ENCODE peak calls at places on chromosomes 16 and 17, in six cellular contexts. B, M, T, J, L and U are unnamed samples.

GRCh38 chr16:53872248-53873221 is 168.6 kb downstream of the FTO start:
- DNase-seq in B (peak), M (no peak), T (no peak), J (peak), L (no peak), U (no peak)

GRCh38 chr17:83194189-83194565 is 114.8 kb downstream of the METRNL start:
- DNase-seq in B (no peak), M (no peak), T (no peak), J (no peak), L (no peak), U (no peak)

GRCh38 chr16:49484454-49484853 is 110.8 kb downstream of the C16orf78 start:
- DNase-seq in B (peak), M (no peak), T (no peak), J (no peak), L (no peak), U (no peak)

GRCh38 chr17:59762022-59762825 is 54.8 kb downstream of the VMP1 start:
- DNase-seq in B (no peak), M (no peak), T (peak), J (no peak), L (no peak), U (no peak)

GRCh38 chr16:720507-720989 is 398 bp upstream of the ANTKMT start:
- DNase-seq in B (peak), M (peak), T (peak), J (no peak), L (peak), U (peak)

GRCh38 chr17:11814655-11815262 is 182.5 kb downstream of the ZNF18 start:
- DNase-seq in B (no peak), M (no peak), T (no peak), J (no peak), L (no peak), U (no peak)

GRCh38 chr16:56355221-56355620 is 70.1 kb downstream of the AMFR start:
- DNase-seq in B (no peak), M (no peak), T (no peak), J (no peak), L (no peak), U (no peak)

GRCh38 chr16:88382491-88383400 is at the start of gene ZNF469:
- DNase-seq in B (no peak), M (no peak), T (peak), J (no peak), L (no peak), U (peak)

GRCh38 chr17:42118545-42118944 is 2.6 kb downstream of the KAT2A start:
- DNase-seq in B (no peak), M (no peak), T (no peak), J (no peak), L (peak), U (no peak)

GRCh38 chr17:71655542-71655941 is 465.3 kb upstream of the SOX9 start:
- DNase-seq in B (no peak), M (no peak), T (no peak), J (no peak), L (no peak), U (no peak)

GRCh38 chr17:49932131-49932723 is 36.8 kb upstream of the DLX4 start:
- DNase-seq in B (no peak), M (no peak), T (no peak), J (no peak), L (no peak), U (no peak)

GRCh38 chr17:14303343-14304221 is 2.7 kb downstream of the HS3ST3B1 start:
- DNase-seq in B (no peak), M (no peak), T (no peak), J (no peak), L (no peak), U (no peak)

GRCh38 chr16:90035902-90036301 is 16.6 kb upstream of the DBNDD1 start:
- DNase-seq in B (no peak), M (no peak), T (no peak), J (no peak), L (no peak), U (no peak)

GRCh38 chr16:26642047-26642664 is 424.6 kb upstream of the C16orf82 start:
- DNase-seq in B (no peak), M (no peak), T (no peak), J (no peak), L (no peak), U (no peak)

GRCh38 chr17:13759936-13760335 is 158.2 kb upstream of the HS3ST3A1 start:
- DNase-seq in B (no peak), M (no peak), T (no peak), J (no peak), L (no peak), U (no peak)

GRCh38 chr16:79897087-79897443 is 296.5 kb upstream of the MAF start:
- DNase-seq in B (no peak), M (no peak), T (no peak), J (no peak), L (no peak), U (no peak)

GRCh38 chr17:40031706-40032105 is 16.5 kb downstream of the CSF3 start:
- DNase-seq in B (no peak), M (no peak), T (no peak), J (no peak), L (no peak), U (no peak)

GRCh38 chr16:88561485-88562369 is 8.5 kb upstream of the ZC3H18 start:
- DNase-seq in B (peak), M (no peak), T (peak), J (peak), L (no peak), U (no peak)

GRCh38 chr17:30002088-30002487 is 60.7 kb downstream of the EFCAB5 start:
- DNase-seq in B (no peak), M (no peak), T (no peak), J (no peak), L (no peak), U (no peak)

GRCh38 chr17:79186406-79186805 is 111.8 kb downstream of the ENGASE start:
- DNase-seq in B (no peak), M (no peak), T (no peak), J (no peak), L (no peak), U (no peak)

GRCh38 chr16:81429045-81429521 is 15.5 kb upstream of the CMIP start:
- DNase-seq in B (no peak), M (no peak), T (peak), J (no peak), L (no peak), U (no peak)